ENCODE peak calls at places on chromosomes 5 and 9, in four cellular contexts. H is sciatic nerve, V is left ventricle myocardium inferior, D is spleen. X is an unnamed sample.

GRCh38 chr5:43039468-43040286 is 442 bp downstream of the ANXA2R start:
- DNase-seq in D (peak), V (peak), H (peak), X (peak)

GRCh38 chr5:72281764-72282499 is 38.1 kb downstream of the MRPS27 start:
- DNase-seq in V (no peak), H (no peak), D (no peak), X (no peak)

GRCh38 chr5:82754759-82755158 is 322.4 kb downstream of the TMEM167A start:
- DNase-seq in H (no peak), V (no peak), D (no peak), X (no peak)

GRCh38 chr9:123928471-123929176 is 1.3 kb downstream of the DENND1A start:
- DNase-seq in H (no peak), D (no peak), V (no peak), X (peak)

GRCh38 chr9:91676042-91676441 is 252.4 kb upstream of the NFIL3 start:
- DNase-seq in H (no peak), D (no peak), V (no peak), X (no peak)

GRCh38 chr5:98069876-98070512 is 703.5 kb upstream of the RGMB start:
- DNase-seq in H (no peak), D (no peak), V (no peak), X (no peak)

GRCh38 chr5:150064681-150065220 is 21.6 kb downstream of the CSF1R start:
- DNase-seq in D (peak), H (no peak), V (no peak), X (no peak)

GRCh38 chr9:127473932-127474331 is 22.6 kb downstream of the LRSAM1 start:
- DNase-seq in H (no peak), D (no peak), V (no peak), X (no peak)

GRCh38 chr5:89064691-89065207 is 181.8 kb upstream of the MEF2C start:
- DNase-seq in V (no peak), H (no peak), D (no peak), X (no peak)

GRCh38 chr9:17613723-17614122 is 34.9 kb downstream of the SH3GL2 start:
- DNase-seq in V (no peak), H (no peak), D (no peak), X (no peak)

GRCh38 chr5:96203761-96204160 is 229.3 kb downstream of the PCSK1 start:
- DNase-seq in D (no peak), H (no peak), V (no peak), X (no peak)

GRCh38 chr5:39083968-39084367 is 9.8 kb upstream of the RICTOR start:
- DNase-seq in H (no peak), V (no peak), D (no peak), X (no peak)

GRCh38 chr9:95778957-95779356 is 96.5 kb upstream of the ERCC6L2 start:
- DNase-seq in D (no peak), H (peak), V (peak), X (no peak)

GRCh38 chr5:132270706-132271105 is 13.2 kb downstream of the PDLIM4 start:
- DNase-seq in V (no peak), D (peak), H (no peak), X (no peak)

GRCh38 chr5:179306191-179307005 is 38.9 kb downstream of the ADAMTS2 start:
- DNase-seq in D (peak), V (no peak), H (no peak), X (no peak)

GRCh38 chr9:38414040-38414723 is 10.1 kb downstream of the IGFBPL1 start:
- DNase-seq in V (no peak), H (no peak), D (no peak), X (no peak)

GRCh38 chr9:136656339-136656738 is 6.4 kb upstream of the EGFL7 start:
- DNase-seq in H (no peak), V (no peak), D (no peak), X (no peak)

GRCh38 chr5:81650992-81651391 is 99.9 kb downstream of the SSBP2 start:
- DNase-seq in H (no peak), D (no peak), V (no peak), X (no peak)

GRCh38 chr9:34553511-34554021 is 30.8 kb upstream of the ENHO start:
- DNase-seq in D (peak), H (no peak), V (no peak), X (no peak)

GRCh38 chr9:113570749-113571711 is 107.5 kb downstream of the RGS3 start:
- DNase-seq in H (peak), V (peak), D (no peak), X (peak)

GRCh38 chr5:86623785-86624483 is 6.2 kb downstream of the COX7C start:
- DNase-seq in H (no peak), D (no peak), V (no peak), X (no peak)

GRCh38 chr9:27065288-27065687 is 43.7 kb upstream of the TEK start:
- DNase-seq in H (no peak), V (no peak), D (no peak), X (no peak)

GRCh38 chr9:122392714-122393113 is 21.9 kb downstream of the PTGS1 start:
- DNase-seq in D (no peak), V (no peak), H (no peak), X (no peak)

GRCh38 chr5:117623042-117623815 is 1048.6 kb upstream of the SEMA6A start:
- DNase-seq in H (no peak), V (no peak), D (no peak), X (peak)

X was measured in testis.